ENCODE peak calls at places on chromosomes 7 and 10, in ten cellular contexts. K is BJ; Q is lung; C is effector memory CD4-positive, alpha-beta T cell; J is H7; Z is heart right ventricle; F is brain microvascular endothelial cell; A is tibial nerve; O is stomach; P is IMR-90. T is an unnamed sample. For H3K27me3, the result is how much of the 10 kb centered on the place peaks cover.

GRCh38 chr7:158724658-158725505 is 20.3 kb upstream of the NCAPG2 start:
- DNase-seq in F (no peak), Q (peak), C (no peak), J (no peak), K (no peak), O (no peak), Z (no peak), A (no peak), P (no peak), T (no peak)

GRCh38 chr7:157548691-157549265 is 212.0 kb downstream of the DNAJB6 start:
- DNase-seq in Q (no peak), Z (no peak), K (no peak), O (no peak), J (no peak), C (no peak), F (no peak), A (no peak), P (no peak), T (peak)

GRCh38 chr7:156091515-156092080 is 279.3 kb upstream of the SHH start:
- DNase-seq in C (no peak), K (no peak), J (no peak), A (no peak), O (no peak), F (no peak), Z (no peak), P (no peak), Q (no peak), T (no peak)

GRCh38 chr7:153327683-153328082 is 568.1 kb downstream of the ACTR3B start:
- DNase-seq in Q (no peak), K (no peak), O (no peak), F (no peak), C (no peak), P (no peak), Z (no peak), J (no peak), A (no peak), T (no peak)

GRCh38 chr7:72751978-72752377 is 76.0 kb downstream of the TYW1B start:
- DNase-seq in A (no peak), K (no peak), C (no peak), J (peak), P (no peak), F (no peak), Q (no peak), Z (no peak), O (no peak), T (peak)

GRCh38 chr7:26937956-26938623 is 73.7 kb upstream of the SKAP2 start:
- DNase-seq in K (no peak), J (no peak), A (no peak), F (no peak), P (no peak), Q (no peak), C (no peak), O (no peak), Z (no peak), T (no peak)

GRCh38 chr7:128791121-128791967 is 424 bp upstream of the CCDC136 start:
- DNase-seq in P (peak), J (peak), O (peak), K (no peak), F (no peak), A (peak), Z (peak), C (peak), Q (peak), T (peak)

GRCh38 chr7:149081914-149082313 is 8.6 kb downstream of the ZNF786 start:
- DNase-seq in O (no peak), Z (no peak), Q (no peak), C (no peak), A (no peak), J (no peak), F (no peak), P (no peak), K (no peak), T (no peak)

GRCh38 chr10:93995598-93996271 is 2.0 kb downstream of the PLCE1 start:
- DNase-seq in Z (no peak), F (peak), O (no peak), C (no peak), A (no peak), J (no peak), K (no peak), P (peak), Q (no peak), T (no peak)

GRCh38 chr10:22323538-22324305 is 2.8 kb downstream of the BMI1 start:
- DNase-seq in Q (no peak), C (no peak), P (no peak), J (no peak), K (no peak), A (no peak), Z (no peak), F (no peak), O (no peak), T (no peak)

GRCh38 chr7:114107522-114107921 is 188.7 kb upstream of the PPP1R3A start:
- DNase-seq in F (no peak), J (no peak), Z (no peak), C (no peak), K (no peak), Q (no peak), P (no peak), O (no peak), A (no peak), T (no peak)

GRCh38 chr7:70037171-70037933 is 439.1 kb downstream of the AUTS2 start:
- DNase-seq in Z (no peak), J (no peak), C (no peak), F (no peak), A (no peak), O (no peak), K (no peak), Q (no peak), P (no peak), T (no peak)

GRCh38 chr10:93742633-93743349 is 14.9 kb upstream of the LGI1 start:
- DNase-seq in O (no peak), K (no peak), P (no peak), Q (no peak), J (no peak), A (no peak), C (no peak), Z (no peak), F (no peak), T (no peak)

GRCh38 chr7:37285701-37286475 is 162.8 kb downstream of the ELMO1 start:
- DNase-seq in J (no peak), F (no peak), P (no peak), C (no peak), Z (peak), Q (no peak), O (no peak), A (no peak), K (no peak), T (no peak)

GRCh38 chr10:88913157-88913556 is 33.1 kb downstream of the STAMBPL1 start:
- DNase-seq in C (no peak), F (no peak), O (no peak), P (peak), Z (no peak), J (no peak), A (no peak), K (no peak), Q (no peak), T (no peak)

GRCh38 chr7:42389697-42390096 is 152.7 kb upstream of the GLI3 start:
- DNase-seq in J (no peak), O (no peak), C (no peak), K (no peak), Q (no peak), A (no peak), Z (no peak), P (no peak), F (no peak), T (no peak)

GRCh38 chr7:64528770-64529169 is 34.1 kb downstream of the ZNF680 start:
- DNase-seq in F (no peak), O (no peak), P (no peak), K (no peak), Z (no peak), C (no peak), Q (no peak), A (no peak), J (no peak), T (no peak)

GRCh38 chr10:78863121-78863520 is 205.6 kb upstream of the ZMIZ1 start:
- DNase-seq in P (no peak), Q (no peak), O (no peak), Z (no peak), C (no peak), J (no peak), F (no peak), K (no peak), A (no peak), T (no peak)

GRCh38 chr10:73773152-73773879 is 8.5 kb upstream of the CHCHD1 start:
- DNase-seq in O (no peak), Z (no peak), F (no peak), P (peak), K (no peak), Q (no peak), J (no peak), C (no peak), A (no peak), T (no peak)

GRCh38 chr10:88983206-88983605 is 7.4 kb upstream of the FAS start:
- DNase-seq in J (no peak), C (no peak), F (no peak), Q (no peak), K (no peak), O (no peak), A (no peak), Z (no peak), P (peak), T (no peak)

GRCh38 chr10:63520463-63521388 is 475 bp upstream of the REEP3 start:
- DNase-seq in F (peak), C (peak), P (peak), A (no peak), O (peak), Q (peak), Z (peak), J (peak), K (no peak), T (peak)

GRCh38 chr10:44195120-44196007 is 189.5 kb downstream of the CXCL12 start:
- DNase-seq in P (peak), K (peak), O (peak), F (peak), A (peak), Q (no peak), J (no peak), Z (peak), C (no peak), T (no peak)

GRCh38 chr10:13399752-13400151 is 51.7 kb upstream of the SEPHS1 start:
- DNase-seq in A (no peak), K (no peak), C (no peak), Q (no peak), P (no peak), O (no peak), Z (no peak), J (no peak), F (no peak), T (no peak)

GRCh38 chr10:17257466-17258321 is 29.7 kb downstream of the VIM start:
- DNase-seq in Z (peak), O (peak), J (peak), C (no peak), K (no peak), Q (peak), P (peak), A (peak), F (peak), T (peak)

GRCh38 chr10:122435212-122435827 is 19.1 kb upstream of the ARMS2 start:
- DNase-seq in Q (no peak), P (peak), Z (no peak), A (peak), C (no peak), O (no peak), F (no peak), K (no peak), J (no peak), T (no peak)

GRCh38 chr10:83917519-83918506 is 221.5 kb upstream of the GHITM start:
- DNase-seq in F (no peak), P (no peak), K (no peak), C (no peak), J (peak), O (no peak), Q (no peak), Z (no peak), A (no peak), T (no peak)

GRCh38 chr7:77923419-77923818 is 124.8 kb downstream of the PHTF2 start:
- DNase-seq in Q (no peak), J (no peak), F (no peak), O (no peak), C (no peak), P (no peak), Z (no peak), K (no peak), A (no peak), T (no peak)

GRCh38 chr7:116449950-116450349 is 49.6 kb upstream of the CAV2 start:
- DNase-seq in C (no peak), A (no peak), Q (no peak), Z (peak), O (no peak), P (no peak), K (no peak), F (no peak), J (no peak), T (no peak)

DNA sequence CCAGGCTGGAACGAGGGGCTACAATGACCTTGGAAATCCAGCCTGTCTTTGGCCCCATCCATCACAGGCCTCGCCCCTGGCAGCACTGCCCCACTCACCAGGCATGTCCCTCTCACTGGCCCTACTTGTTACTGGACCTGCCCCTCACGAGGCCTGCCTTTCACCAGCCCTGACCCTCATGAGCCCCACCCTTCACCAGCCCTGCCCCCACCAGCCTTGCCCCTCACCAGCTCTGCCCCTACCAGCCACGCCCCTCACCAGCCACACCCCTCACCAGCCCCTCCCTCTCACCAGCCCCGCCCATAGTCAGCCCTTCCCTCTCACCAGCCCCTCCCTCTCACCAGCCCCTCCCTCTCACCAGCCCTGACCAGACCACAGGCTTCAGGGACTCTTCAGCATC is 57.8 kb downstream of the COL26A1 start:
- DNase-seq in Q (no peak), A (no peak), F (no peak), C (no peak), K (no peak), J (peak), Z (no peak), P (no peak), O (no peak), T (peak)
- H3K27me3 ChIP-seq in Q (under half), A (under half), F (under half), C (under half), K (under half), J (under half), Z (under half), P (under half), O (under half), T (under half)

GRCh38 chr7:132575336-132575986 is 809 bp downstream of the PLXNA4 start:
- DNase-seq in K (no peak), J (peak), C (no peak), A (peak), Q (no peak), P (peak), O (no peak), F (peak), Z (peak), T (peak)

GRCh38 chr7:132578050-132578370 is 1.7 kb upstream of the PLXNA4 start:
- DNase-seq in Q (no peak), K (no peak), P (no peak), J (no peak), F (no peak), C (no peak), Z (no peak), O (no peak), A (no peak), T (no peak)

GRCh38 chr7:132575987-132576722 is at the start of gene PLXNA4:
- DNase-seq in A (no peak), P (no peak), K (no peak), J (peak), O (no peak), C (no peak), F (no peak), Q (no peak), Z (no peak), T (no peak)

GRCh38 chr7:132577206-132578049 is 1.2 kb upstream of the PLXNA4 start:
- DNase-seq in O (peak), Q (peak), Z (peak), J (peak), P (peak), A (peak), C (no peak), K (no peak), F (peak), T (peak)

DNA sequence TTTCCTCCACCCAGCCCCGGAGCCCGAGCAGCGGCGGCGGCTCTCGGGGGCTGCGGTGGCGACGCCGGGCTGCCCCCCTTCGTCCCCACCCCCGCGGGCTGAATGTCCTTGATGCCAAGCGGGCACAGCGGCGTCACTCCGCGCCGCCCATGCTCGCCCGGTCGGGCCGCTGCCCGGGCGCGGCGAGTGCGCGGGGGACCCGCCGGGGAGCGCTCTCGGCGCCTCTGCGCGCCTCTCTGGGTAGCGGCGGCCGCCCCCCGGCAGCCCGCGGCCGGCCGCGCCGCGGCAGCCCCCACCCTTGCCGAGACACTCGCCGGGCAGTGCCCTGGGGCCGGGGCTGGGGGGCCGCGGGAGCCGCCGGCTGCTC is 436 bp upstream of the PLXNA4 start:
- DNase-seq in P (no peak), F (no peak), Z (no peak), Q (no peak), J (peak), C (no peak), O (no peak), K (no peak), A (no peak), T (no peak)
- H3K27me3 ChIP-seq in P (half or more), F (half or more), Z (half or more), Q (under half), J (half or more), C (under half), O (under half), K (under half), A (half or more), T (under half)

DNA sequence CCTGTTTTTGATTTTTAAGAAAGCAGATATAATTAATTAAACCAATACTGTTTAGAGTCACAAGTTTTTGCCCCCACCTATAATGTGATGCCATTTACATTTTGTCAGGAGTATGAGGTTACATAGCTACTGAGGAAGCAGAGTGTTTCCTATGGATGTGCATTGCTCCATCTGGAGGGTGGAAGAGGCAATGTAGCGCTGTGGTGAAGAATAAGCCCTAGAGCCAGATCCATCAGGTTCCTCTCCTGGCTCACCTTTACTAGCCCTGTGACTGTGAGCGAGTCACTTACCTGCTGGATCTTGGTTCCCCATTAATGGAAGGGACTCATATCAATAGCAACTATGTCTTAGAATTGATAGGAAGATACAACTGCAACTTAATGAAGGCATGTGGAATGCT is 216.0 kb downstream of the GPAM start:
- DNase-seq in C (no peak), F (no peak), A (no peak), Z (no peak), Q (no peak), P (no peak), O (no peak), K (no peak), J (no peak), T (no peak)
- H3K27me3 ChIP-seq in C (under half), F (under half), A (under half), Z (under half), Q (under half), P (under half), O (under half), K (under half), J (under half), T (under half)

GRCh38 chr10:132910901-132911711 is 31.3 kb downstream of the CFAP46 start:
- DNase-seq in C (no peak), Z (no peak), P (no peak), K (no peak), J (peak), Q (no peak), O (no peak), F (no peak), A (no peak), T (no peak)
- H3K27me3 ChIP-seq in C (under half), Z (under half), P (under half), K (under half), J (under half), Q (under half), O (under half), F (under half), A (under half), T (under half)

DNA sequence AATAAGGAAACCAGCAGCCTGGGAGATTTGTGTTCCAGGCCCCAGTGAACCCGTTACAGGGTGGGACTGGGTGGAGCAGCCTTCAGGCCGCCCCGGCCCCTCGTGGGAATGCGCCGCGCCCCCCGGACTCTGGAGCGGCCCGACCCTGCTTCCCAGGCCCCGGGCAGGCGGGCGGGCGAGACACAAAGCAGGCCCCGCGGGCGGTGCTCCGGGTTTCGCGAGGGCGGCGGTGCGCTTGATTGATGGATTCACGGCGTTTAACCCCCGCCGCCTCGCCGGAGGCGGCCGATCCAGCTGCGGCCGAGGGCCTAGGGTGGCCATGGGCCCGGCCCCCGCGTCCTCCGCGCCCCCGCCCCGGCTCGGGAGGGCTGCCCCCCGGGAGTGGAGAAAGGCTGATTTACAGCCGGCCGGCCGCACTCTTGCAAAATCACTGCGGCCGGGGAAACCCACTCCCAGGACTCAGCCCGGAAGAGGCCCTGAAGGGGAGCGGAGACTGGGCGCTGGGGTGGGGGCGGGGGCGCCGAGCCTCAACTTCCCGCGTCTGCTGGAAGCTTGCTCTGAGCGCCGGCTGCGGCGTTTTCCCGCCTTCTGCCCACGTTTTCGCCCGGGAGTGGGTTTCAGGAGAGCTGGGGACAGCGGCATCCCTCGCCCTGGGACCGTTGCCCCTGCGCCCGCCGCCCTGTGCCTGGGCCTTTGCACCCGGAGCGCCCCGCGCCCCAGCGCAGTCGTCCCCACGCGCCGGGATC is 299.6 kb upstream of the NFE2L3 start:
- DNase-seq in O (no peak), P (no peak), J (peak), Q (no peak), F (no peak), A (no peak), C (no peak), Z (no peak), K (no peak), T (peak)
- H3K27me3 ChIP-seq in O (under half), P (under half), J (under half), Q (under half), F (under half), A (half or more), C (half or more), Z (half or more), K (under half), T (under half)

GRCh38 chr7:150914966-150915365 is 62.6 kb downstream of the AOC1 start:
- DNase-seq in O (no peak), K (no peak), Q (no peak), P (no peak), A (no peak), J (no peak), C (no peak), Z (no peak), F (no peak), T (no peak)

GRCh38 chr7:150914196-150914595 is 61.9 kb downstream of the AOC1 start:
- DNase-seq in O (no peak), J (no peak), K (no peak), P (no peak), Q (no peak), F (no peak), Z (no peak), C (no peak), A (no peak), T (no peak)

GRCh38 chr7:150919160-150919559 is 59.0 kb downstream of the KCNH2 start:
- DNase-seq in O (no peak), A (no peak), K (no peak), P (no peak), C (no peak), Q (no peak), F (no peak), Z (no peak), J (no peak), T (no peak)

GRCh38 chr7:150916670-150917069 is 61.5 kb downstream of the KCNH2 start:
- DNase-seq in F (no peak), P (no peak), K (no peak), C (no peak), O (peak), Z (no peak), Q (no peak), J (no peak), A (no peak), T (no peak)

GRCh38 chr7:150918378-150918777 is 59.7 kb downstream of the KCNH2 start:
- DNase-seq in Z (no peak), Q (no peak), F (no peak), C (no peak), A (no peak), P (no peak), K (no peak), O (no peak), J (no peak), T (no peak)
- H3K27me3 ChIP-seq in Z (under half), Q (under half), F (under half), C (under half), A (under half), P (under half), K (under half), O (under half), J (under half), T (under half)

GRCh38 chr7:33558961-33559710 is 346.2 kb upstream of the BMPER start:
- DNase-seq in Q (no peak), P (no peak), Z (no peak), K (no peak), F (no peak), O (no peak), C (no peak), A (no peak), J (no peak), T (no peak)

GRCh38 chr7:33563010-33563409 is 342.3 kb upstream of the BMPER start:
- DNase-seq in C (no peak), J (no peak), A (no peak), K (no peak), O (no peak), Z (no peak), F (no peak), Q (no peak), P (no peak), T (no peak)
- H3K27me3 ChIP-seq in C (under half), J (under half), A (under half), K (under half), O (under half), Z (under half), F (under half), Q (under half), P (under half), T (under half)

T was measured in WERI-Rb-1.